ENCODE peak calls at places on chromosomes 6 and 20, in four cellular contexts. One of them, this sample, is unnamed.

GRCh38 chr20:8132015-8132631 is at the start of gene PLCB1:
- DNase-seq in uterus: peak; percentile 80
- DNase-seq in GM23338: peak; percentile 96
- DNase-seq in fibroblast of mammary gland: peak; percentile 74
- DNase-seq in this sample: peak; percentile 96

GRCh38 chr6:129753422-129753821 is 43.4 kb upstream of the ARHGAP18 start:
- DNase-seq in GM23338: no peak
- DNase-seq in uterus: no peak
- DNase-seq in fibroblast of mammary gland: peak; percentile 40
- DNase-seq in this sample: no peak

GRCh38 chr6:13413906-13414555 is 73.4 kb downstream of the GFOD1 start:
- DNase-seq in uterus: no peak
- DNase-seq in fibroblast of mammary gland: no peak
- DNase-seq in GM23338: no peak
- DNase-seq in this sample: no peak

GRCh38 chr6:164927288-164928040 is 381.9 kb downstream of the C6orf118 start:
- DNase-seq in fibroblast of mammary gland: peak; percentile 46
- DNase-seq in uterus: no peak
- DNase-seq in GM23338: peak; percentile 77
- DNase-seq in this sample: peak; percentile 75

GRCh38 chr6:422423-423061 is 31.0 kb downstream of the IRF4 start:
- DNase-seq in uterus: peak; percentile 33
- DNase-seq in fibroblast of mammary gland: peak; percentile 99
- DNase-seq in GM23338: no peak
- DNase-seq in this sample: no peak

GRCh38 chr6:95548188-95548837 is 29.0 kb upstream of the MANEA start:
- DNase-seq in GM23338: peak; percentile 15
- DNase-seq in uterus: no peak
- DNase-seq in fibroblast of mammary gland: no peak
- DNase-seq in this sample: no peak

GRCh38 chr6:30357678-30358339 is 12.9 kb downstream of the RPP21 start:
- DNase-seq in uterus: peak; percentile 79
- DNase-seq in fibroblast of mammary gland: peak; percentile 79
- DNase-seq in GM23338: peak; percentile 96
- DNase-seq in this sample: peak; percentile 89

GRCh38 chr6:13479971-13480434 is 7.4 kb downstream of the GFOD1 start:
- DNase-seq in uterus: no peak
- DNase-seq in fibroblast of mammary gland: no peak
- DNase-seq in GM23338: no peak
- DNase-seq in this sample: no peak

GRCh38 chr20:43925215-43925614 is 10.6 kb downstream of the TOX2 start:
- DNase-seq in uterus: no peak
- DNase-seq in GM23338: no peak
- DNase-seq in fibroblast of mammary gland: no peak
- DNase-seq in this sample: no peak

GRCh38 chr6:56570434-56571359 is 72.0 kb downstream of the DST start:
- DNase-seq in GM23338: peak; percentile 51
- DNase-seq in fibroblast of mammary gland: peak; percentile 45
- DNase-seq in uterus: no peak
- DNase-seq in this sample: no peak

GRCh38 chr6:68134796-68135195 is 500.3 kb upstream of the ADGRB3 start:
- DNase-seq in fibroblast of mammary gland: no peak
- DNase-seq in uterus: no peak
- DNase-seq in GM23338: no peak
- DNase-seq in this sample: no peak

GRCh38 chr6:169849396-169849795 is 98.0 kb downstream of the ERMARD start:
- DNase-seq in fibroblast of mammary gland: no peak
- DNase-seq in GM23338: no peak
- DNase-seq in uterus: no peak
- DNase-seq in this sample: no peak

GRCh38 chr6:19979059-19979458 is 141.9 kb downstream of the ID4 start:
- DNase-seq in GM23338: no peak
- DNase-seq in uterus: no peak
- DNase-seq in fibroblast of mammary gland: peak; percentile 18
- DNase-seq in this sample: no peak

GRCh38 chr6:147127587-147127986 is 76.6 kb upstream of the STXBP5 start:
- DNase-seq in uterus: no peak
- DNase-seq in GM23338: no peak
- DNase-seq in fibroblast of mammary gland: peak; percentile 68
- DNase-seq in this sample: no peak

GRCh38 chr20:63552481-63553249 is 1.3 kb upstream of the FNDC11 start:
- DNase-seq in uterus: no peak
- DNase-seq in GM23338: peak; percentile 68
- DNase-seq in fibroblast of mammary gland: no peak
- DNase-seq in this sample: no peak

GRCh38 chr6:34489229-34489805 is 23.4 kb downstream of the PACSIN1 start:
- DNase-seq in uterus: no peak
- DNase-seq in fibroblast of mammary gland: no peak
- DNase-seq in GM23338: no peak
- DNase-seq in this sample: peak; percentile 48

GRCh38 chr6:116064626-116065025 is 3.9 kb upstream of the FRK start:
- DNase-seq in GM23338: no peak
- DNase-seq in fibroblast of mammary gland: no peak
- DNase-seq in uterus: no peak
- DNase-seq in this sample: no peak

GRCh38 chr20:39935921-39936320 is 753.1 kb downstream of the MAFB start:
- DNase-seq in GM23338: no peak
- DNase-seq in fibroblast of mammary gland: peak; percentile 3
- DNase-seq in uterus: no peak
- DNase-seq in this sample: no peak

GRCh38 chr6:113648698-113649097 is 208.4 kb upstream of the MARCKS start:
- DNase-seq in fibroblast of mammary gland: no peak
- DNase-seq in uterus: no peak
- DNase-seq in GM23338: no peak
- DNase-seq in this sample: no peak
- H3K4me3 ChIP-seq in fibroblast of mammary gland: no peak overlapping the region
- H3K4me3 ChIP-seq in uterus: no peak overlapping the region
- H3K4me3 ChIP-seq in GM23338: no peak overlapping the region
- H3K4me3 ChIP-seq in this sample: no peak overlapping the region

GRCh38 chr6:148779142-148779562 is 32.3 kb downstream of the UST start:
- DNase-seq in fibroblast of mammary gland: peak; percentile 71
- DNase-seq in GM23338: no peak
- DNase-seq in uterus: no peak
- DNase-seq in this sample: no peak

GRCh38 chr6:148776321-148776966 is 29.6 kb downstream of the UST start:
- DNase-seq in fibroblast of mammary gland: peak; percentile 92
- DNase-seq in uterus: no peak
- DNase-seq in GM23338: no peak
- DNase-seq in this sample: no peak

DNA sequence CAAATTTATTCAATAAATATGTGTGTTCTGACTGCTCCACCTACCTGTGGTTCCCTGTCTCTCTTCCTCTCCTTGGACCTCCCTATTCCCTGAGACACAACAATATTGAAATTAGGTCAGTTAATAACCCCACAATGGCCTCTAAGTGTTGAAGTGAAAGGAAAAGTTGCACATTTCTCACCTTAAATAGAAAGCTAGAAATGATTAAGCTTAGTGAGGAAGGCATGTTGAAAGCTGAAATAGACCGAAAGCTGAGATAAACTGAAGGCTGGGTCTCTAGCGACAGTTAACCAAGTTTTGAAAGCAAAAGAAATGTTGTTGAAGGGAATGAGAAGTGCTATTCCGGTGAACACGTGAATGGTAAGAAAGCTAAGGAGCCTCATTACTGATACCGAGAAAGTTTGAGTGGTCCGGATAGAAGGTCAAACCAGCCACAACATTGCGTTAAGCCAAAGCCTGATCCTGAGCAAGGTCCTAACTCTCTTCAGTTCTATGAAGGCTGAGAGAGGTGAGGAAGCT is 34.1 kb downstream of the UST start:
- DNase-seq in fibroblast of mammary gland: no peak
- DNase-seq in uterus: no peak
- DNase-seq in GM23338: no peak
- DNase-seq in this sample: no peak
- H3K4me3 ChIP-seq in fibroblast of mammary gland: no peak overlapping the region
- H3K4me3 ChIP-seq in uterus: no peak overlapping the region
- H3K4me3 ChIP-seq in GM23338: no peak overlapping the region
- H3K4me3 ChIP-seq in this sample: no peak overlapping the region

GRCh38 chr6:52552278-52552643 is 24.6 kb downstream of the TRAM2 start:
- DNase-seq in uterus: no peak
- DNase-seq in fibroblast of mammary gland: no peak
- DNase-seq in GM23338: no peak
- DNase-seq in this sample: no peak
- H3K4me3 ChIP-seq in uterus: no peak overlapping the region
- H3K4me3 ChIP-seq in fibroblast of mammary gland: no peak overlapping the region
- H3K4me3 ChIP-seq in GM23338: no peak overlapping the region
- H3K4me3 ChIP-seq in this sample: no peak overlapping the region

GRCh38 chr6:43271103-43271815 is 26.8 kb upstream of the SLC22A7 start:
- DNase-seq in fibroblast of mammary gland: no peak
- DNase-seq in uterus: no peak
- DNase-seq in GM23338: no peak
- DNase-seq in this sample: no peak

GRCh38 chr6:43268348-43268685 is 25.0 kb downstream of the TTBK1 start:
- DNase-seq in fibroblast of mammary gland: no peak
- DNase-seq in GM23338: no peak
- DNase-seq in uterus: no peak
- DNase-seq in this sample: no peak

GRCh38 chr6:43267619-43268347 is 24.5 kb downstream of the TTBK1 start:
- DNase-seq in GM23338: peak; percentile 28
- DNase-seq in uterus: no peak
- DNase-seq in fibroblast of mammary gland: no peak
- DNase-seq in this sample: no peak

GRCh38 chr6:43268782-43269272 is 25.5 kb downstream of the TTBK1 start:
- DNase-seq in GM23338: no peak
- DNase-seq in fibroblast of mammary gland: no peak
- DNase-seq in uterus: no peak
- DNase-seq in this sample: no peak

GRCh38 chr6:43269273-43270007 is 26.2 kb downstream of the TTBK1 start:
- DNase-seq in uterus: no peak
- DNase-seq in fibroblast of mammary gland: no peak
- DNase-seq in GM23338: peak; percentile 47
- DNase-seq in this sample: no peak
- H3K4me3 ChIP-seq in uterus: peak overlapping the region; percentile 7
- H3K4me3 ChIP-seq in fibroblast of mammary gland: no peak overlapping the region
- H3K4me3 ChIP-seq in GM23338: peak overlapping the region; percentile 52
- H3K4me3 ChIP-seq in this sample: peak overlapping the region; percentile 37

DNA sequence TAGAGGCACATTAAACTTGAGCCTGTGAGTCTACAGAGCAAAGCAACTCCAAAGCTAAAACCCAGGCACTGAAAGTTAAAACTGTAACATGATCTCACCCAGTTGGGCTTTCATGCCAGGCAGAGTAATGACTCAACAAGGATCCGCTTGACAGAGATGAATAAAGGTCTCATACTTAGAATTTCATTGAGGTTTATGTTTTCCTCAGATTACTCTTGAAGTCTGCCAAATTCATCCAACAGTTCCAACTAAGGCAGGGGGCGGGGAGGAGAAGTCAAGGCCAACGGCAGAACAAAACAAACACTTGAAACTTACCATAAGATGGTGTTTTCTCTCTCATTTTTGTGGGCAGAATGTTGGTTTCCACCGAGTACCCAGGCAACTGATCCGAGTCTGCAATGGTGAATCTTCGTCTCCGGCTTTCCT is 54.0 kb upstream of the IPCEF1 start:
- DNase-seq in uterus: peak; percentile 75
- DNase-seq in fibroblast of mammary gland: peak; percentile 97
- DNase-seq in GM23338: peak; percentile 40
- DNase-seq in this sample: peak; percentile 75
- H3K4me3 ChIP-seq in uterus: no peak overlapping the region
- H3K4me3 ChIP-seq in fibroblast of mammary gland: no peak overlapping the region
- H3K4me3 ChIP-seq in GM23338: no peak overlapping the region
- H3K4me3 ChIP-seq in this sample: no peak overlapping the region

DNA sequence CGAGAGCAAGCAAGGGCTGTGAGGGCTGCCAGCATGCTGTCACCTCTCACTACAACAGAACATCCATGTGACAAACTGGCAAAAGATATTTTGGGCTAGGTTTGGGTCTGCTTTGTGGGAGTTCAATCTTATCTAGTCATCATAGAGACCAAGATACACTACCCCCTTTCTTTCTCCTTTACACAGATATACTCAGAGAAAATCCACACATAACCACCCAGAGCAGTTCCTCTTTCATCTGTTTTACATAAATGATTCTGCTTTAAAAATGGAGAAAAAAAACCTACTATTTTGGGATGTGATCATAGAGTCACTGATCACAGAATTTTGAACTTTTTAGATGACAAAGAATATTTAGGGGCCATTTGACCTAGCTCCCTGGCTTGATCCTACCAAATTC is 16.8 kb downstream of the SOX4 start:
- DNase-seq in fibroblast of mammary gland: no peak
- DNase-seq in GM23338: no peak
- DNase-seq in uterus: no peak
- DNase-seq in this sample: no peak
- H3K4me3 ChIP-seq in fibroblast of mammary gland: no peak overlapping the region
- H3K4me3 ChIP-seq in GM23338: no peak overlapping the region
- H3K4me3 ChIP-seq in uterus: no peak overlapping the region
- H3K4me3 ChIP-seq in this sample: no peak overlapping the region

GRCh38 chr6:149646599-149646998 is 1.9 kb downstream of the KATNA1 start:
- DNase-seq in GM23338: no peak
- DNase-seq in fibroblast of mammary gland: no peak
- DNase-seq in uterus: no peak
- DNase-seq in this sample: no peak
- H3K4me3 ChIP-seq in GM23338: peak overlapping the region; percentile 91
- H3K4me3 ChIP-seq in fibroblast of mammary gland: peak overlapping the region; percentile 94
- H3K4me3 ChIP-seq in uterus: no peak overlapping the region
- H3K4me3 ChIP-seq in this sample: no peak overlapping the region

DNA sequence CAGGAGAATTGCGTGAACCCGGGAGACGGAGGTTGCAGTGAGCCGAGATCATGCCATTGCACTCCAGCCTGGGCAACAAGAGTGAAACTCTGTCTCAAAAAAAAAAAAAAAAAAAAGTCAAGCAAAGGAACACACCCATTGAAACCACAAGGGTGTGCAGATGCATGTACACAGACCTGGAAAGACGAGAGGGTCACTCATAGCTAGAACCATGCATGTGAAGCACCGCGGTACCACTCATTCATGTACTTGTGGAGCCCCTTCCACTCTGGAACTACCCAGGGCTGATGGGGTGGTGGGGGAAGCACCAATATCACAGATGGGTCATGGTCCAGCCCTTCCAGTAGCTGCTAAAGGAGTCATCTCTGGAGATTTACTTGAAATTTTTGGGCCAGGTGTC is 7.4 kb upstream of the TJAP1 start:
- DNase-seq in fibroblast of mammary gland: no peak
- DNase-seq in GM23338: no peak
- DNase-seq in uterus: no peak
- DNase-seq in this sample: no peak
- H3K4me3 ChIP-seq in fibroblast of mammary gland: no peak overlapping the region
- H3K4me3 ChIP-seq in GM23338: no peak overlapping the region
- H3K4me3 ChIP-seq in uterus: no peak overlapping the region
- H3K4me3 ChIP-seq in this sample: no peak overlapping the region

DNA sequence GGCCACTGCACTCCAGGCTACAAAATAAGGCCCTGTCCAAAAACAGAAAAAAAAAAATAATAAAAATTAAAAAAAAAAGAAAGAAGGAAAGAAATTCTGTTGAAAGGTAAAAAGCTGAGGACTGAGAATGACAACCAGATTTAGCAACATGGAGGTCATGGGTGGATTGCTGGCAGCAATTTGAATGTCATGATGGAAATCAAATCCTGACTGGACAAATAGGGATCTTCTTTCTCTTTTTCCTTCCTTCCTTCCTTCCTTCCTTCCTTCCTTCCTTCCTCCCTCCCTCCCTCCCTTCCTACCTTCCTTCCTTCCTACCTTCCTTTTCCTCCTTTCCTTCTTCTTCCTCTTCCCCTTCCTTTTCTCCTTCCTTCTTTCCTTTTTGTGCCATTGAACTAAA is 553.3 kb upstream of the FLRT3 start:
- DNase-seq in GM23338: no peak
- DNase-seq in fibroblast of mammary gland: no peak
- DNase-seq in uterus: no peak
- DNase-seq in this sample: no peak
- H3K4me3 ChIP-seq in GM23338: no peak overlapping the region
- H3K4me3 ChIP-seq in fibroblast of mammary gland: no peak overlapping the region
- H3K4me3 ChIP-seq in uterus: no peak overlapping the region
- H3K4me3 ChIP-seq in this sample: no peak overlapping the region

This sample was measured in sigmoid colon.